ENCODE peak calls at places on chromosomes 2 and 18, in four cellular contexts. J, C, R and Z are unnamed samples.

GRCh38 chr2:110678457-110679336 is 834 bp upstream of the BUB1 start:
- DNase-seq in J (no peak), C (no peak), R (no peak), Z (peak)

GRCh38 chr18:72868666-72869661 is 1.2 kb upstream of the NETO1 start:
- DNase-seq in J (no peak), C (no peak), R (no peak), Z (no peak)

GRCh38 chr2:216319771-216320170 is 52.5 kb downstream of the MARCHF4 start:
- DNase-seq in J (no peak), C (no peak), R (no peak), Z (no peak)

GRCh38 chr2:235045336-235045972 is 93.6 kb downstream of the SH3BP4 start:
- DNase-seq in J (no peak), C (no peak), R (no peak), Z (no peak)

GRCh38 chr18:77162580-77162979 is 30.0 kb upstream of the MBP start:
- DNase-seq in J (no peak), C (no peak), R (no peak), Z (no peak)

GRCh38 chr2:43082111-43082877 is 144.1 kb downstream of the ZFP36L2 start:
- DNase-seq in J (no peak), C (no peak), R (no peak), Z (no peak)

GRCh38 chr2:214386720-214387119 is 24.1 kb upstream of the VWC2L start:
- DNase-seq in J (no peak), C (no peak), R (no peak), Z (no peak)

GRCh38 chr2:141767051-141767450 is 363.8 kb downstream of the LRP1B start:
- DNase-seq in J (no peak), C (no peak), R (no peak), Z (no peak)

GRCh38 chr2:220660277-220661155 is 911.6 kb downstream of the EPHA4 start:
- DNase-seq in J (no peak), C (no peak), R (no peak), Z (no peak)

GRCh38 chr2:157302492-157303099 is 23.0 kb downstream of the ERMN start:
- DNase-seq in J (peak), C (no peak), R (peak), Z (peak)

GRCh38 chr2:86433137-86433536 is 8.0 kb upstream of the KDM3A start:
- DNase-seq in J (no peak), C (no peak), R (no peak), Z (no peak)

GRCh38 chr2:111618577-111618930 is 265.4 kb downstream of the ANAPC1 start:
- DNase-seq in J (no peak), C (no peak), R (no peak), Z (no peak)

GRCh38 chr2:142825861-142826260 is 51.6 kb upstream of the KYNU start:
- DNase-seq in J (no peak), C (no peak), R (no peak), Z (no peak)

GRCh38 chr2:24632175-24632574 is 141.1 kb downstream of the NCOA1 start:
- DNase-seq in J (no peak), C (no peak), R (no peak), Z (no peak)

GRCh38 chr2:46097714-46098480 is 199.3 kb upstream of the EPAS1 start:
- DNase-seq in J (peak), C (no peak), R (peak), Z (peak)

GRCh38 chr2:203909192-203909945 is 27.2 kb upstream of the ICOS start:
- DNase-seq in J (peak), C (no peak), R (peak), Z (peak)

GRCh38 chr2:10841547-10842219 is 29.1 kb upstream of the PDIA6 start:
- DNase-seq in J (no peak), C (no peak), R (no peak), Z (no peak)

GRCh38 chr2:64514018-64514417 is 10.1 kb upstream of the AFTPH start:
- DNase-seq in J (no peak), C (no peak), R (no peak), Z (no peak)

GRCh38 chr2:40654346-40654745 is 202.5 kb upstream of the SLC8A1 start:
- DNase-seq in J (no peak), C (no peak), R (no peak), Z (no peak)

GRCh38 chr2:200471324-200471848 is 38.5 kb downstream of the KCTD18 start:
- DNase-seq in J (peak), C (no peak), R (peak), Z (peak)

GRCh38 chr2:75076088-75076487 is 117.6 kb downstream of the POLE4 start:
- DNase-seq in J (no peak), C (no peak), R (no peak), Z (no peak)

GRCh38 chr18:9707381-9708056 is 582 bp upstream of the RAB31 start:
- DNase-seq in J (no peak), C (no peak), R (no peak), Z (peak)

GRCh38 chr2:208794288-208794975 is 387.8 kb downstream of the PTH2R start:
- DNase-seq in J (no peak), C (no peak), R (peak), Z (no peak)

GRCh38 chr18:58005036-58005435 is 39.0 kb upstream of the NEDD4L start:
- DNase-seq in J (no peak), C (no peak), R (no peak), Z (no peak)

GRCh38 chr2:54767921-54768320 is 44.5 kb downstream of the EML6 start:
- DNase-seq in J (no peak), C (no peak), R (no peak), Z (no peak)

GRCh38 chr2:46806526-46806925 is 109.1 kb downstream of the MCFD2 start:
- DNase-seq in J (no peak), C (no peak), R (no peak), Z (no peak)

GRCh38 chr18:21255211-21255610 is 13.2 kb downstream of the GREB1L start:
- DNase-seq in J (no peak), C (no peak), R (no peak), Z (no peak)

GRCh38 chr18:36394486-36394885 is 97.0 kb downstream of the FHOD3 start:
- DNase-seq in J (no peak), C (no peak), R (no peak), Z (no peak)

GRCh38 chr2:238987352-238987981 is 139.6 kb downstream of the TWIST2 start:
- DNase-seq in J (no peak), C (no peak), R (no peak), Z (no peak)

GRCh38 chr2:180621366-180621765 is 359.0 kb upstream of the UBE2E3 start:
- DNase-seq in J (no peak), C (no peak), R (no peak), Z (no peak)

GRCh38 chr2:174785481-174785880 is 21.2 kb upstream of the CHRNA1 start:
- DNase-seq in J (no peak), C (no peak), R (no peak), Z (no peak)

GRCh38 chr2:135130751-135131150 is 78.7 kb downstream of the RAB3GAP1 start:
- DNase-seq in J (no peak), C (no peak), R (no peak), Z (no peak)

GRCh38 chr18:36454848-36455458 is 157.4 kb downstream of the FHOD3 start:
- DNase-seq in J (no peak), C (no peak), R (no peak), Z (no peak)

GRCh38 chr18:45856526-45856925 is 31.1 kb downstream of the SIGLEC15 start:
- DNase-seq in J (no peak), C (no peak), R (no peak), Z (no peak)

GRCh38 chr2:235384624-235385023 is 109.2 kb upstream of the AGAP1 start:
- DNase-seq in J (no peak), C (no peak), R (no peak), Z (no peak)

GRCh38 chr2:192002418-192002817 is 155.5 kb upstream of the CAVIN2 start:
- DNase-seq in J (no peak), C (no peak), R (no peak), Z (no peak)

GRCh38 chr2:17805717-17806354 is 10.4 kb upstream of the MSGN1 start:
- DNase-seq in J (no peak), C (no peak), R (no peak), Z (no peak)

GRCh38 chr18:79221136-79221535 is 151.9 kb downstream of the ATP9B start:
- DNase-seq in J (no peak), C (no peak), R (no peak), Z (no peak)

GRCh38 chr2:199602896-199603482 is 145.2 kb upstream of the SATB2 start:
- DNase-seq in J (no peak), C (no peak), R (no peak), Z (no peak)

GRCh38 chr18:71398530-71398929 is 1109.7 kb downstream of the SOCS6 start:
- DNase-seq in J (no peak), C (no peak), R (peak), Z (no peak)
- TF ChIP-seq FOSL1 in J (no peak), C (no peak), R (no peak), Z (no peak)

GRCh38 chr2:24122-24521 is 22.2 kb downstream of the FAM110C start:
- DNase-seq in J (no peak), C (no peak), R (no peak), Z (no peak)
- TF ChIP-seq FOSL1 in J (no peak), C (no peak), R (no peak), Z (no peak)

GRCh38 chr18:75314117-75314516 is 103.5 kb downstream of the TSHZ1 start:
- DNase-seq in J (no peak), C (no peak), R (no peak), Z (no peak)

GRCh38 chr18:75305984-75306383 is 95.4 kb downstream of the TSHZ1 start:
- DNase-seq in J (no peak), C (no peak), R (no peak), Z (no peak)

GRCh38 chr18:75304678-75305557 is 94.3 kb downstream of the TSHZ1 start:
- DNase-seq in J (no peak), C (no peak), R (no peak), Z (no peak)

GRCh38 chr18:75307530-75307929 is 96.9 kb downstream of the TSHZ1 start:
- DNase-seq in J (no peak), C (no peak), R (no peak), Z (no peak)

GRCh38 chr18:75309564-75309963 is 99.0 kb downstream of the TSHZ1 start:
- DNase-seq in J (no peak), C (no peak), R (peak), Z (no peak)
- TF ChIP-seq FOSL1 in J (no peak), C (no peak), R (no peak), Z (no peak)

GRCh38 chr2:67798536-67799160 is 264.2 kb downstream of the C1D start:
- DNase-seq in J (no peak), C (no peak), R (no peak), Z (no peak)
- TF ChIP-seq FOSL1 in J (no peak), C (no peak), R (no peak), Z (no peak)

DNA sequence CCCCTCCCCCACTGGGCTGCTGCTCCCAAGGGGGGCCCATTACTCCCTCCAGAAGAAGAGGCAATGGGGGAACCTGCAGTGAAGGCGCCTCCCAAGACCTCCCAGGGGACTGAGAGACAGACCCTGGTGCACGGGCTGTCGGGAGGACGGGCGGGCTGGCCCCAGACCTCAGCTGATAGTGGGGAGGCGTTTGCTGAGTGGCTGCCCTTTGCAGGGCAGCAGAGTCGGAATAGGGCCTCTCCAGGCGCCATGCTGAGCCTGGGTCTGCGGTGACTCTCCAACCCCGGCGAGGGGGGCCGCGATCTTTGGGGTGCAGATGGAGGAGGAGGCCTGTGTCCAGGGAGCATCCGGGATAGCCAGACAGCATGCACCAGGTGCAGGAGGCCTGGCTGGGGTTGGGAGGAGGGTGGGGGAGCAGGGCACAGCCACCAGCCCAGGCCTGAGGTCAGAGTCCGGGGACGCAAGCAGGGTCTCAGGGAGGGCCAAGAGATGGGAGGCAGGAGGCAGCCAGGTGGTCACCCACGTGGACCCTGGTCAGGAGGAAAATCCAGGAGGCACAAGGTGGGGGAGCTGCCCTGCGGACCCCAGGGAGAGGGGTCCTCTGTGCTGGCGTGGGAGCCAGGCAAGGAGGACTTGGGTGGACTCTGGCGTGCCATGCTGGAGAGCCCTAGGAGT is 11.0 kb downstream of the CROCC2 start:
- DNase-seq in J (no peak), C (no peak), R (no peak), Z (no peak)
- TF ChIP-seq FOSL1 in J (no peak), C (no peak), R (no peak), Z (no peak)

GRCh38 chr18:31497711-31498449 is at the start of gene DSG2:
- DNase-seq in J (no peak), C (peak), R (peak), Z (peak)
- TF ChIP-seq FOSL1 in J (no peak), C (no peak), R (no peak), Z (peak)

GRCh38 chr18:44548291-44549221 is 132.1 kb upstream of the SETBP1 start:
- DNase-seq in J (no peak), C (no peak), R (no peak), Z (no peak)
- TF ChIP-seq FOSL1 in J (no peak), C (no peak), R (no peak), Z (no peak)

GRCh38 chr2:73897934-73898333 is 5.1 kb downstream of the ACTG2 start:
- DNase-seq in J (no peak), C (no peak), R (no peak), Z (no peak)

GRCh38 chr2:73895473-73895872 is 2.7 kb downstream of the ACTG2 start:
- DNase-seq in J (no peak), C (no peak), R (no peak), Z (no peak)

GRCh38 chr2:73897240-73897583 is 4.4 kb downstream of the ACTG2 start:
- DNase-seq in J (no peak), C (no peak), R (no peak), Z (no peak)

GRCh38 chr2:73894877-73895276 is 2.1 kb downstream of the ACTG2 start:
- DNase-seq in J (no peak), C (no peak), R (no peak), Z (no peak)

GRCh38 chr2:73896362-73897239 is 3.8 kb downstream of the ACTG2 start:
- DNase-seq in J (no peak), C (no peak), R (no peak), Z (no peak)
- TF ChIP-seq FOSL1 in J (no peak), C (no peak), R (no peak), Z (no peak)

GRCh38 chr18:3183103-3183717 is 36.6 kb downstream of the MYOM1 start:
- DNase-seq in J (no peak), C (no peak), R (no peak), Z (no peak)

GRCh38 chr18:3177902-3178687 is 41.7 kb downstream of the MYOM1 start:
- DNase-seq in J (no peak), C (no peak), R (no peak), Z (no peak)

GRCh38 chr18:3179430-3180089 is 40.2 kb downstream of the MYOM1 start:
- DNase-seq in J (no peak), C (no peak), R (no peak), Z (peak)

GRCh38 chr18:3184275-3184963 is 35.3 kb downstream of the MYOM1 start:
- DNase-seq in J (no peak), C (no peak), R (no peak), Z (no peak)

DNA sequence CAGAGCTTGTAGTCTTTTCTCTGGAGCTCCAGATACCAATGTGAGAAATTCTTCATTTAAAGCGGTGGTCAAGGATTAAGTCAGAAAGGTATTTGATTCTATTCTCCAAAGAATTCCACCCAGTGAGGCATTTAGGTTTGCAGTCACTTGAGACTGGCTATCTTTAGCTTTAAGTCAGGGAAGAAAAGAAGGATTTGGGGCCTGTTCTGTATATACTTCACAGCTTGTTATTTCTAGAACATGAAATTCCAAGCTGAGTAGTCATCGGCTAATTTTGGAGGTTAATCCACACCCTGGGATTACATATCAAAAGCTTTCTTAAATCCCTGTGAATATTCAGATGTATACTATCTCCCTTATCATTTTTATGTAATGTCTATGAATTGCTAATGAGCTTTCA is 39.4 kb downstream of the MYOM1 start:
- DNase-seq in J (no peak), C (no peak), R (no peak), Z (no peak)
- TF ChIP-seq FOSL1 in J (no peak), C (no peak), R (no peak), Z (no peak)